ENCODE peak calls at places on chromosomes 11 and 22, in seven cellular contexts. S is NCI-H774, Y is T1000, X is astrocyte of the spinal cord, K is fibroblast of the aortic adventitia, N is nephron progenitor cell, H is GM13977. W is an unnamed sample.

GRCh38 chr11:68142028-68142412 is 20.8 kb upstream of the CHKA start:
- DNase-seq in S (no peak), Y (no peak), X (no peak), K (no peak), N (no peak), H (no peak), W (no peak)

GRCh38 chr11:133669371-133670046 is 137.2 kb upstream of the OPCML start:
- DNase-seq in S (no peak), Y (no peak), X (no peak), K (no peak), N (no peak), H (no peak), W (no peak)

GRCh38 chr11:93517041-93517440 is 26.1 kb downstream of the SMCO4 start:
- DNase-seq in S (no peak), Y (no peak), X (no peak), K (no peak), N (no peak), H (no peak), W (no peak)

GRCh38 chr11:61334434-61335354 is 1.7 kb downstream of the TKFC start:
- DNase-seq in S (no peak), Y (no peak), X (peak), K (peak), N (no peak), H (no peak), W (no peak)

GRCh38 chr22:28952857-28953256 is 69.5 kb downstream of the ZNRF3 start:
- DNase-seq in S (no peak), Y (no peak), X (peak), K (peak), N (no peak), H (no peak), W (no peak)

GRCh38 chr11:113991718-113992458 is 17.0 kb downstream of the HTR3A start:
- DNase-seq in S (peak), Y (no peak), X (no peak), K (no peak), N (no peak), H (no peak), W (peak)

GRCh38 chr22:33049125-33049729 is 9.0 kb downstream of the SYN3 start:
- DNase-seq in S (no peak), Y (no peak), X (peak), K (peak), N (peak), H (peak), W (no peak)

GRCh38 chr22:39496131-39496838 is 5.8 kb upstream of the MIEF1 start:
- DNase-seq in S (peak), Y (no peak), X (peak), K (peak), N (peak), H (peak), W (peak)

GRCh38 chr11:12392672-12393071 is 15.3 kb downstream of the PARVA start:
- DNase-seq in S (no peak), Y (no peak), X (no peak), K (no peak), N (no peak), H (no peak), W (no peak)

GRCh38 chr11:110818032-110818687 is 105.9 kb upstream of the ARHGAP20 start:
- DNase-seq in S (no peak), Y (no peak), X (peak), K (peak), N (no peak), H (no peak), W (no peak)

GRCh38 chr22:32531228-32531627 is 56.6 kb downstream of the FBXO7 start:
- DNase-seq in S (no peak), Y (no peak), X (no peak), K (no peak), N (no peak), H (no peak), W (no peak)

GRCh38 chr11:120354779-120355178 is 18.6 kb downstream of the ARHGEF12 start:
- DNase-seq in S (no peak), Y (no peak), X (no peak), K (no peak), N (no peak), H (no peak), W (no peak)

GRCh38 chr11:2590131-2590950 is 109.5 kb downstream of the KCNQ1OT1 start:
- DNase-seq in S (no peak), Y (no peak), X (no peak), K (no peak), N (no peak), H (peak), W (no peak)

GRCh38 chr11:56396047-56396446 is 16.4 kb upstream of the OR5AL1 start:
- DNase-seq in S (no peak), Y (no peak), X (no peak), K (no peak), N (no peak), H (no peak), W (no peak)

GRCh38 chr11:20087118-20087521 is 73.2 kb downstream of the DBX1 start:
- DNase-seq in S (no peak), Y (no peak), X (peak), K (peak), N (no peak), H (no peak), W (no peak)

GRCh38 chr11:5737091-5737490 is 843 bp downstream of the OR56B1 start:
- DNase-seq in S (no peak), Y (no peak), X (peak), K (peak), N (no peak), H (no peak), W (no peak)

GRCh38 chr11:104891135-104891534 is 7.1 kb downstream of the CASP12 start:
- DNase-seq in S (no peak), Y (no peak), X (no peak), K (no peak), N (no peak), H (no peak), W (no peak)

GRCh38 chr22:24367841-24368240 is 59.6 kb upstream of the ADORA2A start:
- DNase-seq in S (no peak), Y (no peak), X (no peak), K (peak), N (no peak), H (no peak), W (no peak)

GRCh38 chr11:17439316-17439782 is 37.3 kb downstream of the ABCC8 start:
- DNase-seq in S (peak), Y (no peak), X (no peak), K (no peak), N (peak), H (no peak), W (peak)

GRCh38 chr11:27397619-27398412 is 34.8 kb upstream of the CCDC34 start:
- DNase-seq in S (no peak), Y (no peak), X (no peak), K (no peak), N (no peak), H (no peak), W (no peak)

GRCh38 chr11:121894581-121894980 is 221.4 kb downstream of the BLID start:
- DNase-seq in S (no peak), Y (no peak), X (peak), K (no peak), N (no peak), H (no peak), W (no peak)

GRCh38 chr22:19644314-19645223 is 69.7 kb upstream of the SEPTIN5 start:
- DNase-seq in S (no peak), Y (no peak), X (no peak), K (no peak), N (no peak), H (no peak), W (no peak)

GRCh38 chr11:64395545-64396078 is 36.6 kb downstream of the RPS6KA4 start:
- DNase-seq in S (no peak), Y (no peak), X (no peak), K (no peak), N (no peak), H (no peak), W (no peak)

GRCh38 chr11:16012125-16012751 is 344.1 kb downstream of the SOX6 start:
- DNase-seq in S (no peak), Y (no peak), X (no peak), K (no peak), N (no peak), H (no peak), W (no peak)

GRCh38 chr11:133955945-133956421 is 785 bp downstream of the IGSF9B start:
- DNase-seq in S (no peak), Y (no peak), X (no peak), K (no peak), N (peak), H (no peak), W (no peak)

GRCh38 chr11:12243511-12243910 is 133.1 kb downstream of the MICAL2 start:
- DNase-seq in S (peak), Y (no peak), X (no peak), K (no peak), N (no peak), H (no peak), W (peak)

GRCh38 chr11:133171374-133171773 is 360.9 kb downstream of the OPCML start:
- DNase-seq in S (no peak), Y (no peak), X (no peak), K (no peak), N (no peak), H (no peak), W (no peak)

GRCh38 chr11:77207618-77208313 is 79.7 kb downstream of the MYO7A start:
- DNase-seq in S (no peak), Y (no peak), X (no peak), K (peak), N (no peak), H (no peak), W (no peak)

GRCh38 chr22:24189249-24190158 is 8.2 kb downstream of the SUSD2 start:
- DNase-seq in S (peak), Y (peak), X (peak), K (peak), N (peak), H (peak), W (peak)

GRCh38 chr22:46481386-46481785 is 56.0 kb downstream of the CELSR1 start:
- DNase-seq in S (no peak), Y (no peak), X (no peak), K (no peak), N (no peak), H (no peak), W (no peak)

GRCh38 chr11:6618117-6619020 is 853 bp downstream of the TPP1 start:
- DNase-seq in S (no peak), Y (no peak), X (peak), K (peak), N (no peak), H (no peak), W (no peak)

GRCh38 chr11:65213322-65214211 is 31.8 kb downstream of the CAPN1 start:
- DNase-seq in S (peak), Y (no peak), X (no peak), K (no peak), N (no peak), H (peak), W (no peak)

GRCh38 chr11:71388637-71389235 is 59.5 kb downstream of the DHCR7 start:
- DNase-seq in S (no peak), Y (no peak), X (no peak), K (no peak), N (no peak), H (no peak), W (no peak)

GRCh38 chr11:124843616-124843910 is 21.7 kb upstream of the ROBO3 start:
- DNase-seq in S (no peak), Y (no peak), X (no peak), K (no peak), N (no peak), H (no peak), W (no peak)

GRCh38 chr11:57977709-57978108 is 46.0 kb upstream of the OR9Q1 start:
- DNase-seq in S (no peak), Y (no peak), X (no peak), K (no peak), N (no peak), H (no peak), W (no peak)

GRCh38 chr11:47603295-47603694 is 9.1 kb upstream of the C1QTNF4 start:
- DNase-seq in S (no peak), Y (no peak), X (no peak), K (peak), N (no peak), H (no peak), W (no peak)

W was measured in SHP77 treated with DMSO at 0.1 percent for 48 hours.